ENCODE peak calls at places on chromosomes 16 and 17, in ten cellular contexts. S is tibial artery, A is kidney, P is OCI-LY7, F is spleen, Q is heart left ventricle, W is PC-3, D is heart right ventricle, G is ovary, T is neural progenitor cell. H is an unnamed sample. For H3K4me1, the result is how much of the 10 kb centered on the place peaks cover.

GRCh38 chr17:80026359-80027042 is 9.2 kb downstream of the TBC1D16 start:
- DNase-seq in P (no peak), D (no peak), A (no peak), G (no peak), W (no peak), S (peak), T (no peak), Q (no peak), F (no peak), H (no peak)

GRCh38 chr16:51624083-51624775 is 473.2 kb upstream of the SALL1 start:
- DNase-seq in D (no peak), W (no peak), P (no peak), A (no peak), Q (no peak), G (no peak), F (no peak), T (no peak), S (no peak), H (no peak)

GRCh38 chr16:78919852-78920251 is 680.7 kb downstream of the MAF start:
- DNase-seq in G (no peak), P (no peak), W (no peak), Q (no peak), F (no peak), S (no peak), D (no peak), A (no peak), T (no peak), H (no peak)

GRCh38 chr17:81832608-81833159 is 407 bp downstream of the MCRIP1 start:
- DNase-seq in G (no peak), T (no peak), D (no peak), P (peak), A (no peak), S (peak), Q (peak), W (no peak), F (peak), H (no peak)

GRCh38 chr17:4272213-4272975 is 8.6 kb upstream of the ANKFY1 start:
- DNase-seq in Q (no peak), P (no peak), A (no peak), T (no peak), W (no peak), D (no peak), F (no peak), G (no peak), S (no peak), H (no peak)

GRCh38 chr17:2547176-2547575 is 35.5 kb upstream of the METTL16 start:
- DNase-seq in W (peak), T (no peak), G (no peak), Q (no peak), P (no peak), F (no peak), S (no peak), A (no peak), D (no peak), H (no peak)

GRCh38 chr17:17034028-17034427 is 8.2 kb upstream of the MPRIP start:
- DNase-seq in G (no peak), W (no peak), A (no peak), T (no peak), S (no peak), D (no peak), F (no peak), P (no peak), Q (no peak), H (no peak)

GRCh38 chr16:75053791-75054555 is 55.1 kb downstream of the ZNRF1 start:
- DNase-seq in A (peak), T (no peak), Q (peak), G (peak), D (peak), P (no peak), W (peak), S (no peak), F (no peak), H (no peak)

GRCh38 chr16:16150117-16150877 is 73.0 kb downstream of the ABCC6 start:
- DNase-seq in G (peak), Q (peak), A (peak), D (peak), W (no peak), F (no peak), S (peak), P (no peak), T (no peak), H (no peak)

GRCh38 chr16:72635694-72636093 is 412.2 kb downstream of the ZFHX3 start:
- DNase-seq in G (no peak), A (no peak), P (no peak), W (no peak), T (no peak), Q (no peak), F (no peak), D (no peak), S (no peak), H (no peak)

GRCh38 chr16:27301236-27301861 is 12.4 kb upstream of the IL4R start:
- DNase-seq in S (no peak), T (no peak), W (peak), P (no peak), A (no peak), Q (no peak), D (no peak), F (no peak), G (no peak), H (no peak)

GRCh38 chr17:29929006-29929543 is 953 bp downstream of the SSH2 start:
- DNase-seq in Q (no peak), G (no peak), W (peak), A (no peak), D (no peak), F (no peak), S (no peak), T (peak), P (peak), H (no peak)

GRCh38 chr17:34997355-34997862 is 17.1 kb downstream of the LIG3 start:
- DNase-seq in G (peak), W (peak), F (no peak), D (peak), S (peak), Q (no peak), T (no peak), A (peak), P (no peak), H (peak)

GRCh38 chr17:71409712-71410111 is 711.1 kb upstream of the SOX9 start:
- DNase-seq in T (no peak), P (no peak), A (no peak), F (no peak), G (no peak), D (no peak), W (peak), S (no peak), Q (no peak), H (no peak)

DNA sequence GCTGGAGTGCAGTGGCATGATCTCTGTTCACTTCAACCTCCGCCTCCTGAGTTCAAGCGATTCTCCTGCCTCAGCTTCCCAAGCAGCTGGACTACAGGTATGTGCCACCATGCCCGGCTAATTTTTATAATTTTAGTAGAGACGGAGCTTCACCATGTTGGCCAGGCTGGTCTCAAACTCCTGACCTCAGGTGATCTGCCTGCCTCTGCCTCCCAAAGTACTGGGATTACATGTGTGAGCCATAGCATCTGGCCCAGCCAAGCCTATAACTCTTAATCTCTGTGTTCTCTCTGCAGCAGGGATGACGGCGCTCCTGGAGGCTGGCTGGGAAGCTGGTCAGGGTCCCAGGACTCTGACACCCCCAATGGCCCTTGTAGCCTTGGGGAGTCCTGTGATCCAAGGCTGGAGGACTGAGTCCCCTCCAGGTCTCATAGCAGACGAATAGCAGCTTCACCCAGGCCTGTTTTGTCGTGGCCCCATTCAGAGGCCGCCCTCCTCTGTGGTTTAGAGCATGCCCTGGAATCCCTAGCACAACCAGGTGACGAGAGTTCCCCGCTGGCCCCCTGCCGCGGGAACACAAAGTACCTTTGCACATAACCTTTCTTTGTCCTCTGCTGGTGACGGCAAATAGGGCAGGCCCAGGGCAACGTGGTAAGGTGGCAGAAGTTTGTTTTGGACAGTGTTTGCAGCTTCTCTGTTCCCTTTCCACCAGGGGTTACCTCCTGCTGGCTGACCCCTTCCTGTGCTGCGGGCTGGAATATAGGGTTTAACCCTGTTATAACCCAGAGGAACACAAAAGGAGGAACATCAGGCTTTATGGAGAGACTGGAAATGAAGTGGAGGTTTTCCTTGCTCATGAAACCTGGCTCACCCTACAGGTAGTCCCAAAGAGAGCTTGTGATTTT is 43.0 kb upstream of the TOB1 start:
- DNase-seq in S (no peak), W (no peak), A (peak), Q (peak), F (peak), G (no peak), T (peak), P (no peak), D (peak), H (no peak)
- TF ChIP-seq CTCF in S (no peak), W (no peak), A (no peak), Q (no peak), F (no peak), G (no peak), T (no peak), P (no peak), D (no peak), H (no peak)

GRCh38 chr17:55319933-55320593 is 55.3 kb downstream of the HLF start:
- DNase-seq in F (no peak), Q (no peak), G (no peak), A (no peak), S (no peak), T (no peak), D (no peak), W (no peak), P (no peak), H (no peak)
- H3K27ac ChIP-seq in F (no peak), Q (no peak), G (no peak), A (no peak), S (no peak), T (no peak), D (no peak), W (no peak), P (no peak), H (no peak)

GRCh38 chr17:70105641-70106040 is 30.6 kb downstream of the KCNJ16 start:
- DNase-seq in F (no peak), G (no peak), S (no peak), Q (no peak), D (no peak), T (no peak), W (no peak), A (no peak), P (no peak), H (no peak)
- H3K4me1 ChIP-seq in F (under half), G (under half), S (under half), Q (under half), D (under half), T (under half), W (under half), A (under half), P (under half), H (under half)

GRCh38 chr17:57782051-57782490 is 37.0 kb upstream of the CCDC182 start:
- DNase-seq in F (no peak), S (no peak), D (peak), A (no peak), P (no peak), Q (no peak), T (peak), G (no peak), W (no peak), H (no peak)

GRCh38 chr17:57785032-57785431 is 39.9 kb upstream of the CCDC182 start:
- DNase-seq in T (no peak), F (no peak), P (no peak), D (peak), W (no peak), A (peak), G (no peak), Q (peak), S (no peak), H (no peak)

GRCh38 chr17:57782642-57783337 is 37.7 kb upstream of the CCDC182 start:
- DNase-seq in A (no peak), S (no peak), W (no peak), Q (no peak), G (no peak), P (no peak), F (no peak), T (peak), D (no peak), H (peak)

GRCh38 chr17:57783338-57783742 is 38.2 kb upstream of the CCDC182 start:
- DNase-seq in T (peak), S (no peak), F (peak), Q (peak), P (peak), D (peak), G (peak), A (peak), W (peak), H (peak)

GRCh38 chr17:57784226-57784895 is 39.3 kb upstream of the CCDC182 start:
- DNase-seq in D (no peak), T (no peak), S (no peak), W (no peak), A (no peak), F (no peak), P (no peak), Q (no peak), G (no peak), H (no peak)
- TF ChIP-seq CTCF in D (no peak), T (no peak), S (no peak), W (no peak), A (no peak), F (peak), P (no peak), Q (no peak), G (no peak), H (no peak)

DNA sequence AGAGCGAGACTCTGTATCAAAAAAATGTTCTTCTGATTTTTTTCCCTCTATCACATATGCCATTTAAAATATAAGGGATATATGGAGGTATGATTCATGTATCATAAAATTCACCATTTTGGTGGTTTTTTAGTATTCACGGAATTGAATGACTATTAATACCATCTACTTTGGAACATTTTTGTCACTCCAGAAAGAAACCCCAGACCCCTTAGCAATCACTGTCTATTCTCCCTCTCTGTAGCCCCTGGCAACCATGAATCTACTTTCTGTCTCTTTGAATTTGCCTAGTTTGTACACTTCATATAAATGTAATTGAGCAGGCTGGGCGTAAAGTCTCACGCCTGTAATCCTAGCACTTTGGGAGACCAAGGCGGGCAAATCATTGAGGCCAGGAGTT is 75.9 kb downstream of the PRKCA start:
- DNase-seq in D (no peak), Q (no peak), A (no peak), T (no peak), S (no peak), G (no peak), F (no peak), P (no peak), W (no peak), H (no peak)
- H3K27ac ChIP-seq in D (no peak), Q (no peak), A (no peak), T (no peak), S (no peak), G (no peak), F (no peak), P (no peak), W (no peak), H (no peak)

DNA sequence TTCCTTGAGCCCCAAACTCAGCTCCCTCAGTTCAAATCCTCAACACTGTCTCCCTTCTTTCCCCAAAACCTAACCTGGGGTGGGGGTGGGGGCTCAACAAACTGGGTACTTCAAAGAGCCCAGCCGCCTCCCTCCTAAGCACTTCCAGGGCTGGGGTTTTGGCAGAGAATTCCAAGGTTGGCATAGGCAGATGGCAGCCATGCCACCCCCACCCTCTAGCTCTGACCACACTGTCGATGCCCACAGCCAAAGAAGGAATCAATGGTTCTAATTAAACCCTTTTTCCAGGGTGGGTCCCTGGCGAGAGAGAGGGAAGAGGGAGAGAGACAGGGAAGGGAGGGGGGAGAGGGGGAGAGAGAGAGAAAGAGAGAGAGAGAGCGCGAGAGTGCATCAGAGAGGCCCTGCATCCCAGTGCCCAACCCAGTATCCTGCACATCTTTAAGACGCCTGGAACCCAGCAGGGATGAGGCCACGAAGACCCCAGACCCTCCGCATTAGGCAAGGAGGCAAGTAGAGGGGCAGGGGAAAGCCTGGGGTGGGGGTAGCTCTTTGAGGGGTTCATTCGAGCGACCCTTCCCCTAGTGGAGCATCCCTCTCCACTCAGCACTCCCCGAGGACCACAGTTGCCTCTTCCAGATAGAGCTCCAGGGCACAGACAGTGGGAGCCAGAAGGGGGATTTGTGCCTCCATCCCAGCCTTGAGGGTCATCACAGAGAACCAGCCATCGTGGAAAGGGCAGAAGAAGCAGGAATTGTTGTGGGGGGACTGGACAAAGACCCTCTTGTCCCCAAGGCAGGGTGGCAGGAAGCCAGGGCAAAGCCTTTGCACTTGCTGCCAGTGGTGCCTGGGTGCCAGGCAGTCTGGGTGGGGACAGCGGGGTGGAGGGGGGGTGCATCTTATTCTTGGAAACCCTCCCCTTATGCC is 2.6 kb downstream of the SRCIN1 start:
- DNase-seq in F (no peak), D (no peak), G (no peak), A (peak), S (no peak), T (peak), P (no peak), Q (peak), W (no peak), H (no peak)
- H3K4me1 ChIP-seq in F (under half), D (under half), G (under half), A (under half), S (under half), T (half or more), P (under half), Q (under half), W (under half), H (under half)

H was measured in left lung.